ENCODE peak calls at places on chromosome 5, in ten cellular contexts. W is effector memory CD4-positive, alpha-beta T cell; V is A549; O is HCT116; M is upper lobe of right lung; I is DND-41; N is neural progenitor cell; P is stomach; F is RWPE1; G is PC-9. J is an unnamed sample.

GRCh38 chr5:60604771-60605170 is 95.2 kb downstream of the DEPDC1B start:
- DNase-seq in I (no peak), G (no peak), P (no peak), V (no peak), M (no peak), O (no peak), W (no peak), F (no peak), N (no peak), J (no peak)

GRCh38 chr5:982377-983237 is 26.0 kb upstream of the NKD2 start:
- DNase-seq in V (peak; percentile 65), O (no peak), P (no peak), G (no peak), I (no peak), M (no peak), W (no peak), F (no peak), N (peak; percentile 60), J (no peak)

GRCh38 chr5:16489322-16489791 is 23.8 kb upstream of the ZNF622 start:
- DNase-seq in O (peak; percentile 21), M (no peak), P (no peak), N (peak; percentile 53), I (no peak), F (peak; percentile 60), W (no peak), G (peak; percentile 41), V (peak; percentile 45), J (peak; percentile 18)

GRCh38 chr5:132007399-132008162 is 3.9 kb downstream of the ACSL6 start:
- DNase-seq in O (peak; percentile 72), F (peak; percentile 75), W (peak; percentile 60), P (peak; percentile 85), V (peak; percentile 70), N (peak; percentile 90), I (peak; percentile 73), M (peak; percentile 70), G (peak; percentile 64), J (peak; percentile 63)

GRCh38 chr5:23740029-23740428 is 232.6 kb downstream of the PRDM9 start:
- DNase-seq in V (no peak), F (no peak), P (no peak), M (no peak), W (no peak), I (no peak), G (no peak), O (no peak), N (no peak), J (no peak)

GRCh38 chr5:15615859-15616258 is 115.9 kb downstream of the FBXL7 start:
- DNase-seq in N (no peak), G (no peak), F (no peak), I (no peak), O (no peak), P (no peak), V (no peak), W (no peak), M (no peak), J (no peak)

GRCh38 chr5:59104400-59105117 is 521.7 kb downstream of the RAB3C start:
- DNase-seq in O (no peak), P (no peak), W (no peak), I (no peak), V (no peak), N (no peak), M (no peak), F (no peak), G (no peak), J (no peak)

GRCh38 chr5:154478224-154478565 is at the start of gene HAND1:
- DNase-seq in P (peak; percentile 40), O (peak; percentile 8), G (peak; percentile 27), I (no peak), N (peak; percentile 92), M (peak; percentile 69), V (peak; percentile 95), F (peak; percentile 82), W (no peak), J (no peak)

GRCh38 chr5:157273131-157273556 is 7.2 kb downstream of the CYFIP2 start:
- DNase-seq in O (no peak), M (no peak), N (no peak), P (no peak), F (no peak), W (no peak), G (no peak), V (no peak), I (no peak), J (no peak)

GRCh38 chr5:116009806-116010205 is 22.5 kb upstream of the ARL14EPL start:
- DNase-seq in I (no peak), O (no peak), M (no peak), N (no peak), G (no peak), W (no peak), V (no peak), F (no peak), P (no peak), J (no peak)

DNA sequence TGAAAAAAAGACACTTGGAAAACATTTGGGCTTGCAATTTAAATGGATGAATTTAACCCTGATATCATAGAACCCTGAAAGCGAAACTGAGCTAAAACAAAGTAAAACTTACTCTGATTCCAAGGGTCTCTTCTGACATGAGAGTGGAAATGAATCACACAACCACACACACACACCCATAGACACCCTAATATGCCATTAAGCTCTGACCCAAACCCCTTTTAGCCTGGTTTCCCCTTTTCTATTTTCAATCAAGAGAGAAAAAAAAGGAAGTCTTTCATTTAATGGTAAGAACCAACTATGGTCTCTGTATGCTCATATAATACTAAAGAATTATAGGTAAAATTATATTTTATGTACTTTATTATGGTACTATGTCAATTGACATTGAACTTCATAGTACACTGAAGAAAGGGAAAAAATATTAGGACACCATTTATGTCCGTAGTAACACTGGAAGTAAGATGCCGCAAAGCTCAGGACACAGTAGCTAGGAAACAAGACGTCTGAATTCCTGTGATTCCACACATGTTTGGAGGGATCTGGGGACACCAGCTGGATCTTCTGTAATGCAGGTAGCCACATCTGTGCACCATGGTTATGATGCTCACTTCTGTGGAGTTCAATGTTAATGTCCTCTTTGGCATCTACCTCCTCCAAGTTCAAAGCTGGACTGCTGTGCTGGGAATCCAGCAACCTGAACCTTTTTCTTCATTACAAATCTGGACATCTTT is 95.8 kb downstream of the PCSK1 start:
- DNase-seq in M (no peak), O (no peak), V (no peak), I (no peak), F (no peak), P (no peak), W (no peak), N (no peak), G (no peak), J (no peak)
- H3K27ac ChIP-seq in M (peak overlapping the region; percentile 11), O (no peak overlapping the region), V (peak overlapping the region; percentile 22), I (no peak overlapping the region), F (no peak overlapping the region), P (peak overlapping the region; percentile 13), W (no peak overlapping the region), N (no peak overlapping the region), G (no peak overlapping the region), J (no peak overlapping the region)

GRCh38 chr5:123813251-123813650 is 301.3 kb downstream of the CSNK1G3 start:
- DNase-seq in I (no peak), P (no peak), G (no peak), N (no peak), M (no peak), V (no peak), F (no peak), O (no peak), W (no peak), J (no peak)

GRCh38 chr5:123810911-123811310 is 298.9 kb downstream of the CSNK1G3 start:
- DNase-seq in G (no peak), V (no peak), O (no peak), N (peak; percentile 15), P (no peak), W (no peak), M (no peak), F (no peak), I (no peak), J (no peak)

GRCh38 chr5:123809594-123810172 is 297.7 kb downstream of the CSNK1G3 start:
- DNase-seq in N (no peak), W (no peak), I (no peak), P (no peak), O (no peak), M (no peak), F (no peak), V (no peak), G (no peak), J (no peak)

GRCh38 chr5:123810253-123810652 is 298.3 kb downstream of the CSNK1G3 start:
- DNase-seq in M (no peak), O (no peak), V (no peak), P (no peak), I (no peak), G (no peak), W (no peak), F (no peak), N (no peak), J (no peak)

GRCh38 chr5:123811771-123812170 is 299.8 kb downstream of the CSNK1G3 start:
- DNase-seq in F (no peak), M (no peak), W (no peak), G (no peak), O (no peak), N (no peak), I (no peak), P (no peak), V (no peak), J (no peak)
- H3K27ac ChIP-seq in F (no peak overlapping the region), M (no peak overlapping the region), W (no peak overlapping the region), G (no peak overlapping the region), O (no peak overlapping the region), N (no peak overlapping the region), I (no peak overlapping the region), P (no peak overlapping the region), V (no peak overlapping the region), J (no peak overlapping the region)

GRCh38 chr5:57456056-57456455 is 26.6 kb downstream of the ACTBL2 start:
- DNase-seq in W (no peak), G (no peak), M (no peak), O (no peak), N (no peak), F (no peak), I (no peak), V (no peak), P (no peak), J (no peak)

GRCh38 chr5:57454896-57455295 is 27.7 kb downstream of the ACTBL2 start:
- DNase-seq in G (no peak), N (no peak), W (no peak), V (no peak), M (no peak), O (no peak), F (no peak), P (no peak), I (no peak), J (no peak)

GRCh38 chr5:57452885-57453284 is 29.7 kb downstream of the ACTBL2 start:
- DNase-seq in G (no peak), M (no peak), I (no peak), V (no peak), P (no peak), N (no peak), F (no peak), W (no peak), O (no peak), J (no peak)

GRCh38 chr5:57455511-57455910 is 27.1 kb downstream of the ACTBL2 start:
- DNase-seq in G (no peak), I (no peak), N (no peak), V (no peak), F (no peak), O (no peak), M (no peak), P (no peak), W (no peak), J (no peak)

GRCh38 chr5:57453728-57454127 is 28.9 kb downstream of the ACTBL2 start:
- DNase-seq in F (no peak), M (no peak), W (no peak), G (no peak), O (no peak), P (no peak), I (no peak), V (no peak), N (no peak), J (no peak)
- H3K27ac ChIP-seq in F (no peak overlapping the region), M (peak overlapping the region; percentile 55), W (no peak overlapping the region), G (no peak overlapping the region), O (no peak overlapping the region), P (peak overlapping the region; percentile 24), I (no peak overlapping the region), V (no peak overlapping the region), N (no peak overlapping the region), J (no peak overlapping the region)

GRCh38 chr5:39783756-39784421 is 359.1 kb upstream of the DAB2 start:
- DNase-seq in N (no peak), V (no peak), G (no peak), M (no peak), W (no peak), F (no peak), P (no peak), I (no peak), O (no peak), J (no peak)
- H3K27ac ChIP-seq in N (no peak overlapping the region), V (no peak overlapping the region), G (no peak overlapping the region), M (no peak overlapping the region), W (no peak overlapping the region), F (no peak overlapping the region), P (no peak overlapping the region), I (no peak overlapping the region), O (no peak overlapping the region), J (no peak overlapping the region)

J was measured in CD8-positive, alpha-beta memory T cell.